ENCODE peak calls at places on chromosomes 6 and 20, in five cellular contexts. One of them, this sample, is unnamed.

GRCh38 chr6:4355241-4355640 is 219.9 kb upstream of the ECI2 start:
- DNase-seq in type B pancreatic cell: no peak
- DNase-seq in H9: no peak
- DNase-seq in neuronal stem cell: no peak
- DNase-seq in stimulated activated CD4-positive, alpha-beta T cell treated with anti-CD3 and anti-CD28 coated beads, Interleukin-1b, Interleukin-23, amount 100 ng/mL, for 24 hours: no peak
- DNase-seq in this sample: peak

GRCh38 chr6:85065831-85066230 is 301.4 kb upstream of the TBX18 start:
- DNase-seq in type B pancreatic cell: no peak
- DNase-seq in H9: no peak
- DNase-seq in neuronal stem cell: no peak
- DNase-seq in stimulated activated CD4-positive, alpha-beta T cell treated with anti-CD3 and anti-CD28 coated beads, Interleukin-1b, Interleukin-23, amount 100 ng/mL, for 24 hours: no peak
- DNase-seq in this sample: peak

GRCh38 chr6:139240161-139241010 is 51.4 kb downstream of the TXLNB start:
- DNase-seq in type B pancreatic cell: no peak
- DNase-seq in H9: no peak
- DNase-seq in neuronal stem cell: no peak
- DNase-seq in stimulated activated CD4-positive, alpha-beta T cell treated with anti-CD3 and anti-CD28 coated beads, Interleukin-1b, Interleukin-23, amount 100 ng/mL, for 24 hours: no peak
- DNase-seq in this sample: peak

GRCh38 chr20:43513298-43514061 is 6.0 kb downstream of the L3MBTL1 start:
- DNase-seq in type B pancreatic cell: no peak
- DNase-seq in H9: no peak
- DNase-seq in neuronal stem cell: no peak
- DNase-seq in stimulated activated CD4-positive, alpha-beta T cell treated with anti-CD3 and anti-CD28 coated beads, Interleukin-1b, Interleukin-23, amount 100 ng/mL, for 24 hours: no peak
- DNase-seq in this sample: no peak

GRCh38 chr6:154569136-154569862 is 58.8 kb upstream of the CNKSR3 start:
- DNase-seq in type B pancreatic cell: no peak
- DNase-seq in H9: no peak
- DNase-seq in neuronal stem cell: no peak
- DNase-seq in stimulated activated CD4-positive, alpha-beta T cell treated with anti-CD3 and anti-CD28 coated beads, Interleukin-1b, Interleukin-23, amount 100 ng/mL, for 24 hours: no peak
- DNase-seq in this sample: no peak

GRCh38 chr6:22350109-22350508 is 53.3 kb upstream of the PRL start:
- DNase-seq in type B pancreatic cell: no peak
- DNase-seq in H9: no peak
- DNase-seq in neuronal stem cell: no peak
- DNase-seq in stimulated activated CD4-positive, alpha-beta T cell treated with anti-CD3 and anti-CD28 coated beads, Interleukin-1b, Interleukin-23, amount 100 ng/mL, for 24 hours: no peak
- DNase-seq in this sample: peak

GRCh38 chr6:40410792-40411191 is 176.4 kb downstream of the LRFN2 start:
- DNase-seq in type B pancreatic cell: no peak
- DNase-seq in H9: no peak
- DNase-seq in neuronal stem cell: no peak
- DNase-seq in stimulated activated CD4-positive, alpha-beta T cell treated with anti-CD3 and anti-CD28 coated beads, Interleukin-1b, Interleukin-23, amount 100 ng/mL, for 24 hours: no peak
- DNase-seq in this sample: no peak

GRCh38 chr20:50913976-50914375 is 17.3 kb downstream of the ADNP start:
- DNase-seq in type B pancreatic cell: no peak
- DNase-seq in H9: no peak
- DNase-seq in neuronal stem cell: no peak
- DNase-seq in stimulated activated CD4-positive, alpha-beta T cell treated with anti-CD3 and anti-CD28 coated beads, Interleukin-1b, Interleukin-23, amount 100 ng/mL, for 24 hours: no peak
- DNase-seq in this sample: peak

GRCh38 chr6:155880905-155881304 is 425.3 kb upstream of the NOX3 start:
- DNase-seq in type B pancreatic cell: no peak
- DNase-seq in H9: no peak
- DNase-seq in neuronal stem cell: no peak
- DNase-seq in stimulated activated CD4-positive, alpha-beta T cell treated with anti-CD3 and anti-CD28 coated beads, Interleukin-1b, Interleukin-23, amount 100 ng/mL, for 24 hours: no peak
- DNase-seq in this sample: peak

GRCh38 chr6:71410164-71410566 is 121.6 kb downstream of the OGFRL1 start:
- DNase-seq in type B pancreatic cell: no peak
- DNase-seq in H9: no peak
- DNase-seq in neuronal stem cell: no peak
- DNase-seq in stimulated activated CD4-positive, alpha-beta T cell treated with anti-CD3 and anti-CD28 coated beads, Interleukin-1b, Interleukin-23, amount 100 ng/mL, for 24 hours: no peak
- DNase-seq in this sample: peak

GRCh38 chr6:40599580-40599979 is 12.4 kb upstream of the LRFN2 start:
- DNase-seq in type B pancreatic cell: no peak
- DNase-seq in H9: peak
- DNase-seq in neuronal stem cell: no peak
- DNase-seq in stimulated activated CD4-positive, alpha-beta T cell treated with anti-CD3 and anti-CD28 coated beads, Interleukin-1b, Interleukin-23, amount 100 ng/mL, for 24 hours: no peak
- DNase-seq in this sample: no peak

GRCh38 chr20:25007491-25008305 is 15.1 kb upstream of the APMAP start:
- DNase-seq in type B pancreatic cell: peak
- DNase-seq in H9: peak
- DNase-seq in neuronal stem cell: no peak
- DNase-seq in stimulated activated CD4-positive, alpha-beta T cell treated with anti-CD3 and anti-CD28 coated beads, Interleukin-1b, Interleukin-23, amount 100 ng/mL, for 24 hours: no peak
- DNase-seq in this sample: no peak

GRCh38 chr6:157996201-157996712 is 14.6 kb downstream of the SYNJ2 start:
- DNase-seq in type B pancreatic cell: no peak
- DNase-seq in H9: no peak
- DNase-seq in neuronal stem cell: no peak
- DNase-seq in stimulated activated CD4-positive, alpha-beta T cell treated with anti-CD3 and anti-CD28 coated beads, Interleukin-1b, Interleukin-23, amount 100 ng/mL, for 24 hours: no peak
- DNase-seq in this sample: no peak

GRCh38 chr6:39335780-39336541 is 13.5 kb upstream of the KCNK16 start:
- DNase-seq in type B pancreatic cell: no peak
- DNase-seq in H9: no peak
- DNase-seq in neuronal stem cell: no peak
- DNase-seq in stimulated activated CD4-positive, alpha-beta T cell treated with anti-CD3 and anti-CD28 coated beads, Interleukin-1b, Interleukin-23, amount 100 ng/mL, for 24 hours: no peak
- DNase-seq in this sample: no peak

GRCh38 chr20:20711413-20711812 is 1.0 kb downstream of the RALGAPA2 start:
- DNase-seq in type B pancreatic cell: no peak
- DNase-seq in H9: no peak
- DNase-seq in neuronal stem cell: no peak
- DNase-seq in stimulated activated CD4-positive, alpha-beta T cell treated with anti-CD3 and anti-CD28 coated beads, Interleukin-1b, Interleukin-23, amount 100 ng/mL, for 24 hours: no peak
- DNase-seq in this sample: no peak

GRCh38 chr6:162491637-162492036 is 235.9 kb downstream of the PRKN start:
- DNase-seq in type B pancreatic cell: no peak
- DNase-seq in H9: no peak
- DNase-seq in neuronal stem cell: no peak
- DNase-seq in stimulated activated CD4-positive, alpha-beta T cell treated with anti-CD3 and anti-CD28 coated beads, Interleukin-1b, Interleukin-23, amount 100 ng/mL, for 24 hours: no peak
- DNase-seq in this sample: no peak

GRCh38 chr20:37668166-37668565 is 25.7 kb upstream of the CTNNBL1 start:
- DNase-seq in type B pancreatic cell: no peak
- DNase-seq in H9: no peak
- DNase-seq in neuronal stem cell: no peak
- DNase-seq in stimulated activated CD4-positive, alpha-beta T cell treated with anti-CD3 and anti-CD28 coated beads, Interleukin-1b, Interleukin-23, amount 100 ng/mL, for 24 hours: no peak
- DNase-seq in this sample: no peak

GRCh38 chr6:21164768-21165326 is 428.7 kb upstream of the SOX4 start:
- DNase-seq in type B pancreatic cell: no peak
- DNase-seq in H9: no peak
- DNase-seq in neuronal stem cell: no peak
- DNase-seq in stimulated activated CD4-positive, alpha-beta T cell treated with anti-CD3 and anti-CD28 coated beads, Interleukin-1b, Interleukin-23, amount 100 ng/mL, for 24 hours: no peak
- DNase-seq in this sample: peak

GRCh38 chr6:110217255-110217654 is 37.0 kb downstream of the CDC40 start:
- DNase-seq in type B pancreatic cell: no peak
- DNase-seq in H9: no peak
- DNase-seq in neuronal stem cell: no peak
- DNase-seq in stimulated activated CD4-positive, alpha-beta T cell treated with anti-CD3 and anti-CD28 coated beads, Interleukin-1b, Interleukin-23, amount 100 ng/mL, for 24 hours: no peak
- DNase-seq in this sample: peak

GRCh38 chr20:1930165-1930564 is 35.0 kb downstream of the SIRPA start:
- DNase-seq in type B pancreatic cell: no peak
- DNase-seq in H9: no peak
- DNase-seq in neuronal stem cell: no peak
- DNase-seq in stimulated activated CD4-positive, alpha-beta T cell treated with anti-CD3 and anti-CD28 coated beads, Interleukin-1b, Interleukin-23, amount 100 ng/mL, for 24 hours: no peak
- DNase-seq in this sample: no peak

GRCh38 chr6:21800948-21801438 is 207.4 kb downstream of the SOX4 start:
- DNase-seq in type B pancreatic cell: no peak
- DNase-seq in H9: no peak
- DNase-seq in neuronal stem cell: no peak
- DNase-seq in stimulated activated CD4-positive, alpha-beta T cell treated with anti-CD3 and anti-CD28 coated beads, Interleukin-1b, Interleukin-23, amount 100 ng/mL, for 24 hours: no peak
- DNase-seq in this sample: peak

GRCh38 chr6:39062014-39062740 is 13.6 kb downstream of the GLP1R start:
- DNase-seq in type B pancreatic cell: no peak
- DNase-seq in H9: no peak
- DNase-seq in neuronal stem cell: no peak
- DNase-seq in stimulated activated CD4-positive, alpha-beta T cell treated with anti-CD3 and anti-CD28 coated beads, Interleukin-1b, Interleukin-23, amount 100 ng/mL, for 24 hours: no peak
- DNase-seq in this sample: no peak

GRCh38 chr6:127302728-127303675 is 36.3 kb downstream of the RNF146 start:
- DNase-seq in type B pancreatic cell: no peak
- DNase-seq in H9: no peak
- DNase-seq in neuronal stem cell: no peak
- DNase-seq in stimulated activated CD4-positive, alpha-beta T cell treated with anti-CD3 and anti-CD28 coated beads, Interleukin-1b, Interleukin-23, amount 100 ng/mL, for 24 hours: no peak
- DNase-seq in this sample: peak

GRCh38 chr6:73798592-73798991 is 102.6 kb downstream of the CD109 start:
- DNase-seq in type B pancreatic cell: no peak
- DNase-seq in H9: peak
- DNase-seq in neuronal stem cell: no peak
- DNase-seq in stimulated activated CD4-positive, alpha-beta T cell treated with anti-CD3 and anti-CD28 coated beads, Interleukin-1b, Interleukin-23, amount 100 ng/mL, for 24 hours: no peak
- DNase-seq in this sample: peak

This sample was measured in fibroblast of mammary gland.